ENCODE peak calls at places on chromosome 20, in four cellular contexts. L is activated T-helper 9 cell treated with anti-CD3 and anti-CD28 coated beads, Interleukin-2, amount 50 U/mL, for 16 hours; U is uterus; G is Jurkat, Clone E6-1. T is an unnamed sample.

GRCh38 chr20:61963149-61963548 is 102.5 kb downstream of the TAF4 start:
- DNase-seq in L (no peak), G (no peak), U (no peak), T (no peak)

GRCh38 chr20:14235355-14235754 is 102.1 kb downstream of the FLRT3 start:
- DNase-seq in L (no peak), G (no peak), U (no peak), T (peak; percentile 17)

GRCh38 chr20:3371757-3372156 is 35.7 kb downstream of the DNAAF9 start:
- DNase-seq in G (no peak), U (no peak), L (no peak), T (no peak)

GRCh38 chr20:6533321-6533720 is 234.2 kb upstream of the BMP2 start:
- DNase-seq in U (no peak), G (no peak), L (no peak), T (peak; percentile 87)

GRCh38 chr20:37393196-37393862 is 47.4 kb downstream of the SRC start:
- DNase-seq in U (no peak), G (no peak), L (no peak), T (no peak)

GRCh38 chr20:49712118-49712517 is 1.6 kb downstream of the B4GALT5 start:
- DNase-seq in G (no peak), L (no peak), U (no peak), T (no peak)

GRCh38 chr20:50575869-50576720 is 65.9 kb downstream of the PTPN1 start:
- DNase-seq in L (peak; percentile 48), U (peak; percentile 64), G (peak; percentile 26), T (peak; percentile 72)

GRCh38 chr20:61263084-61263695 is 11.1 kb downstream of the CDH4 start:
- DNase-seq in U (no peak), G (peak; percentile 19), L (no peak), T (peak; percentile 40)

GRCh38 chr20:51346686-51347485 is 195.6 kb downstream of the NFATC2 start:
- DNase-seq in L (no peak), U (no peak), G (no peak), T (peak; percentile 34)

GRCh38 chr20:5770240-5770986 is 20.2 kb downstream of the SHLD1 start:
- DNase-seq in L (no peak), U (no peak), G (no peak), T (peak; percentile 6)

GRCh38 chr20:47454298-47455132 is 47.2 kb upstream of the NCOA3 start:
- DNase-seq in U (no peak), L (no peak), G (no peak), T (no peak)

GRCh38 chr20:51001697-51002265 is 21.1 kb downstream of the KCNG1 start:
- DNase-seq in U (no peak), G (no peak), L (no peak), T (no peak)

GRCh38 chr20:17650816-17651760 is 31.0 kb downstream of the RRBP1 start:
- DNase-seq in G (no peak), L (no peak), U (peak; percentile 13), T (peak; percentile 51)

GRCh38 chr20:44074252-44075151 is 112.5 kb downstream of the JPH2 start:
- DNase-seq in G (no peak), U (no peak), L (no peak), T (peak; percentile 63)

GRCh38 chr20:45873409-45874116 is 7.5 kb upstream of the ZSWIM1 start:
- DNase-seq in L (no peak), U (no peak), G (no peak), T (no peak)

GRCh38 chr20:5714261-5715041 is 35.8 kb upstream of the SHLD1 start:
- DNase-seq in G (peak; percentile 96), L (peak; percentile 49), U (no peak), T (peak; percentile 85)

GRCh38 chr20:4171538-4172116 is 156.3 kb upstream of the RNF24 start:
- DNase-seq in U (no peak), G (no peak), L (no peak), T (peak; percentile 64)

GRCh38 chr20:25389858-25390537 is 637 bp downstream of the ABHD12 start:
- DNase-seq in L (peak; percentile 11), G (no peak), U (peak; percentile 37), T (peak; percentile 52)

GRCh38 chr20:22379472-22379871 is 204.9 kb downstream of the FOXA2 start:
- DNase-seq in U (no peak), G (no peak), L (no peak), T (no peak)

GRCh38 chr20:63594043-63594561 is 20.1 kb upstream of the HELZ2 start:
- DNase-seq in U (peak; percentile 47), L (no peak), G (no peak), T (peak; percentile 27)

GRCh38 chr20:36856691-36857635 is 19.0 kb upstream of the TLDC2 start:
- DNase-seq in G (peak; percentile 63), L (no peak), U (no peak), T (peak; percentile 81)

GRCh38 chr20:49388790-49389189 is 93.7 kb downstream of the KCNB1 start:
- DNase-seq in U (no peak), L (no peak), G (no peak), T (no peak)

GRCh38 chr20:25584905-25585704 is at the start of gene NINL:
- DNase-seq in L (peak; percentile 15), G (peak; percentile 42), U (peak; percentile 59), T (peak; percentile 73)

GRCh38 chr20:37827605-37828004 is 75.3 kb upstream of the VSTM2L start:
- DNase-seq in G (no peak), U (no peak), L (no peak), T (no peak)

GRCh38 chr20:53141651-53142050 is 169.5 kb downstream of the TSHZ2 start:
- DNase-seq in L (no peak), G (no peak), U (no peak), T (no peak)

GRCh38 chr20:49669601-49670189 is 44.0 kb downstream of the B4GALT5 start:
- DNase-seq in G (no peak), U (no peak), L (no peak), T (no peak)

GRCh38 chr20:64040231-64041039 is 4.5 kb downstream of the C20orf204 start:
- DNase-seq in G (no peak), U (no peak), L (no peak), T (no peak)

GRCh38 chr20:23339986-23340385 is 10.6 kb upstream of the NXT1 start:
- DNase-seq in G (no peak), L (no peak), U (no peak), T (no peak)

GRCh38 chr20:55597526-55597925 is 407.8 kb downstream of the CBLN4 start:
- DNase-seq in G (no peak), L (no peak), U (no peak), T (no peak)

GRCh38 chr20:62953167-62953838 is 794 bp downstream of the SLC17A9 start:
- DNase-seq in L (no peak), U (no peak), G (no peak), T (peak; percentile 9)

GRCh38 chr20:47663354-47664067 is 121.8 kb downstream of the SULF2 start:
- DNase-seq in U (peak; percentile 83), L (peak; percentile 53), G (peak; percentile 56), T (peak; percentile 79)

GRCh38 chr20:25288291-25289181 is 40.7 kb downstream of the PYGB start:
- DNase-seq in G (no peak), U (no peak), L (no peak), T (no peak)

GRCh38 chr20:9600562-9600961 is 86.2 kb downstream of the LAMP5 start:
- DNase-seq in U (no peak), G (no peak), L (no peak), T (no peak)

GRCh38 chr20:36833275-36834020 is 42.5 kb upstream of the TLDC2 start:
- DNase-seq in L (no peak), G (no peak), U (no peak), T (peak; percentile 96)

GRCh38 chr20:47689726-47690125 is 95.6 kb downstream of the SULF2 start:
- DNase-seq in U (no peak), L (no peak), G (no peak), T (no peak)

GRCh38 chr20:48015136-48015925 is 230.1 kb upstream of the SULF2 start:
- DNase-seq in U (no peak), G (no peak), L (no peak), T (no peak)

T was measured in mesenchymal stem cell.